ENCODE peak calls at places on chromosomes 3 and 15, in ten cellular contexts. One of them, this sample, is unnamed.

GRCh38 chr3:64848822-64849221 is 161.0 kb upstream of the ADAMTS9 start:
- DNase-seq in tibial nerve: no peak
- DNase-seq in heart left ventricle: no peak
- DNase-seq in breast epithelium: no peak
- DNase-seq in GM13976: no peak
- DNase-seq in A549: no peak
- DNase-seq in heart right ventricle: no peak
- DNase-seq in foreskin fibroblast: no peak
- DNase-seq in neural progenitor cell: no peak
- DNase-seq in GM12865: no peak
- DNase-seq in this sample: no peak

GRCh38 chr3:78644847-78645246 is 1123.0 kb downstream of the ROBO1 start:
- DNase-seq in tibial nerve: no peak
- DNase-seq in heart left ventricle: no peak
- DNase-seq in breast epithelium: no peak
- DNase-seq in GM13976: no peak
- DNase-seq in A549: no peak
- DNase-seq in heart right ventricle: no peak
- DNase-seq in foreskin fibroblast: no peak
- DNase-seq in neural progenitor cell: no peak
- DNase-seq in GM12865: no peak
- DNase-seq in this sample: no peak

GRCh38 chr15:65400760-65401606 is 21.8 kb downstream of the IGDCC4 start:
- DNase-seq in tibial nerve: no peak
- DNase-seq in heart left ventricle: peak; percentile 65
- DNase-seq in breast epithelium: no peak
- DNase-seq in GM13976: peak; percentile 89
- DNase-seq in A549: peak; percentile 80
- DNase-seq in heart right ventricle: peak; percentile 41
- DNase-seq in foreskin fibroblast: peak; percentile 82
- DNase-seq in neural progenitor cell: peak; percentile 92
- DNase-seq in GM12865: peak; percentile 63
- DNase-seq in this sample: peak; percentile 98

GRCh38 chr3:236881-237280 is 40.3 kb downstream of the CHL1 start:
- DNase-seq in tibial nerve: no peak
- DNase-seq in heart left ventricle: no peak
- DNase-seq in breast epithelium: no peak
- DNase-seq in GM13976: no peak
- DNase-seq in A549: no peak
- DNase-seq in heart right ventricle: no peak
- DNase-seq in foreskin fibroblast: no peak
- DNase-seq in neural progenitor cell: no peak
- DNase-seq in GM12865: no peak
- DNase-seq in this sample: no peak

GRCh38 chr15:33737687-33738606 is 230.3 kb upstream of the CHRM5 start:
- DNase-seq in tibial nerve: no peak
- DNase-seq in heart left ventricle: no peak
- DNase-seq in breast epithelium: no peak
- DNase-seq in GM13976: peak; percentile 36
- DNase-seq in A549: peak; percentile 29
- DNase-seq in heart right ventricle: peak; percentile 14
- DNase-seq in foreskin fibroblast: peak; percentile 59
- DNase-seq in neural progenitor cell: peak; percentile 74
- DNase-seq in GM12865: peak; percentile 26
- DNase-seq in this sample: peak; percentile 34

GRCh38 chr3:153911111-153911510 is 210.1 kb upstream of the ARHGEF26 start:
- DNase-seq in tibial nerve: no peak
- DNase-seq in heart left ventricle: no peak
- DNase-seq in breast epithelium: no peak
- DNase-seq in GM13976: no peak
- DNase-seq in A549: no peak
- DNase-seq in heart right ventricle: no peak
- DNase-seq in foreskin fibroblast: no peak
- DNase-seq in neural progenitor cell: no peak
- DNase-seq in GM12865: no peak
- DNase-seq in this sample: no peak

GRCh38 chr15:98321916-98322315 is 326.4 kb upstream of the IGF1R start:
- DNase-seq in tibial nerve: no peak
- DNase-seq in heart left ventricle: no peak
- DNase-seq in breast epithelium: no peak
- DNase-seq in GM13976: no peak
- DNase-seq in A549: no peak
- DNase-seq in heart right ventricle: no peak
- DNase-seq in foreskin fibroblast: no peak
- DNase-seq in neural progenitor cell: no peak
- DNase-seq in GM12865: no peak
- DNase-seq in this sample: no peak

GRCh38 chr3:16441306-16441898 is 72.1 kb downstream of the RFTN1 start:
- DNase-seq in tibial nerve: no peak
- DNase-seq in heart left ventricle: no peak
- DNase-seq in breast epithelium: no peak
- DNase-seq in GM13976: no peak
- DNase-seq in A549: no peak
- DNase-seq in heart right ventricle: no peak
- DNase-seq in foreskin fibroblast: no peak
- DNase-seq in neural progenitor cell: no peak
- DNase-seq in GM12865: no peak
- DNase-seq in this sample: no peak

GRCh38 chr3:187131981-187132380 is 7.3 kb downstream of the RPL39L start:
- DNase-seq in tibial nerve: no peak
- DNase-seq in heart left ventricle: no peak
- DNase-seq in breast epithelium: no peak
- DNase-seq in GM13976: no peak
- DNase-seq in A549: no peak
- DNase-seq in heart right ventricle: no peak
- DNase-seq in foreskin fibroblast: peak; percentile 15
- DNase-seq in neural progenitor cell: no peak
- DNase-seq in GM12865: no peak
- DNase-seq in this sample: no peak

GRCh38 chr3:106048946-106049481 is 180.2 kb upstream of the CBLB start:
- DNase-seq in tibial nerve: no peak
- DNase-seq in heart left ventricle: no peak
- DNase-seq in breast epithelium: no peak
- DNase-seq in GM13976: no peak
- DNase-seq in A549: no peak
- DNase-seq in heart right ventricle: no peak
- DNase-seq in foreskin fibroblast: peak; percentile 15
- DNase-seq in neural progenitor cell: no peak
- DNase-seq in GM12865: no peak
- DNase-seq in this sample: no peak

DNA sequence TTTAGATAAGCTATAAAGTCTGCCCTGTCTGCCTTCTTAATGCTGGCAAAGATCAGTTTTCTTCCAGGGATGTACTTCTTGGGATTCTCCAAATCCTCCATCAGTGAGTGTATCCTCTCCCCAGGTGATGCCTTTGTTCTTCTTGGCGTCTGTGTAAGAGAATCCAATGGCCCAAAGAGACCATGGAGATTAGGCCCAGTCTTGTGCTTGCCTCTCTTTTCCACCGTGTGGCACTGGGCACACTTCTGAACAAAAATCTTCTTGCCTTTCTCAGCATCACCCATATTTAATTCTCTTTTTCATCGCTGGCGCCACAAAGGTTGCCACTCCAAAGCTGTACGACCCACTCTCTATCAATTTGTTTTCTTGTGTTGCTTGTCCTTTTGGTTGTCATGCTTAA is 32.2 kb upstream of the TAMM41 start:
- DNase-seq in tibial nerve: no peak
- DNase-seq in heart left ventricle: no peak
- DNase-seq in breast epithelium: no peak
- DNase-seq in GM13976: no peak
- DNase-seq in A549: peak; percentile 3
- DNase-seq in heart right ventricle: no peak
- DNase-seq in foreskin fibroblast: no peak
- DNase-seq in neural progenitor cell: peak; percentile 53
- DNase-seq in GM12865: no peak
- DNase-seq in this sample: no peak
- TF ChIP-seq CTCF in tibial nerve: no peak
- TF ChIP-seq CTCF in heart left ventricle: no peak
- TF ChIP-seq CTCF in breast epithelium: no peak
- TF ChIP-seq CTCF in GM13976: no peak
- TF ChIP-seq CTCF in A549: no peak
- TF ChIP-seq CTCF in heart right ventricle: no peak
- TF ChIP-seq CTCF in foreskin fibroblast: no peak
- TF ChIP-seq CTCF in neural progenitor cell: no peak
- TF ChIP-seq CTCF in GM12865: no peak
- TF ChIP-seq CTCF in this sample: no peak

DNA sequence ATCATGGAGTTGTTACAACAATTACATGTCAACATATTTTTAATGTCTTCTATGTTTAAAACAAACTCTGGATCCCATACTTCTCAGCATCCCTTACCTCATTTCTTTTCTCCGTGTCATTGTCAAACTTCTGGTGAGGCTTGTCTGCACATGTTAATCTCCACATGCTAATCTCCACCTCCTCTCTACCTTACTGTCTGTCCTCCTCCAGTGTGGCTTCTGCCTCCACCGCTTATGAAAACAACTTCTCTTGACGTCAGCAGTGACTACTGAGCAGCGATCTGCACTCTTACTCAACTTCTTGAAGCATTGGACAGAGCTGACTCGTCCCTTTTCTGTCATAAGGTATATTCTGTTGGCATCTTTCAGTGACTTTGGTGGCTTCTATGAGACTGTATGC is 338.2 kb upstream of the THRB start:
- DNase-seq in tibial nerve: no peak
- DNase-seq in heart left ventricle: no peak
- DNase-seq in breast epithelium: no peak
- DNase-seq in GM13976: no peak
- DNase-seq in A549: peak; percentile 20
- DNase-seq in heart right ventricle: no peak
- DNase-seq in foreskin fibroblast: no peak
- DNase-seq in neural progenitor cell: no peak
- DNase-seq in GM12865: no peak
- DNase-seq in this sample: no peak
- TF ChIP-seq CTCF in tibial nerve: no peak
- TF ChIP-seq CTCF in heart left ventricle: no peak
- TF ChIP-seq CTCF in breast epithelium: no peak
- TF ChIP-seq CTCF in GM13976: no peak
- TF ChIP-seq CTCF in A549: no peak
- TF ChIP-seq CTCF in heart right ventricle: no peak
- TF ChIP-seq CTCF in foreskin fibroblast: no peak
- TF ChIP-seq CTCF in neural progenitor cell: no peak
- TF ChIP-seq CTCF in GM12865: no peak
- TF ChIP-seq CTCF in this sample: no peak

GRCh38 chr15:88620995-88621772 is at the start of gene AEN:
- DNase-seq in tibial nerve: peak; percentile 91
- DNase-seq in heart left ventricle: peak; percentile 97
- DNase-seq in breast epithelium: peak; percentile 95
- DNase-seq in GM13976: peak; percentile 97
- DNase-seq in A549: peak; percentile 97
- DNase-seq in heart right ventricle: peak; percentile 96
- DNase-seq in foreskin fibroblast: peak; percentile 99
- DNase-seq in neural progenitor cell: peak; percentile 97
- DNase-seq in GM12865: peak; percentile 98
- DNase-seq in this sample: peak; percentile 80
- TF ChIP-seq CTCF in tibial nerve: no peak
- TF ChIP-seq CTCF in heart left ventricle: no peak
- TF ChIP-seq CTCF in breast epithelium: no peak
- TF ChIP-seq CTCF in GM13976: no peak
- TF ChIP-seq CTCF in A549: no peak
- TF ChIP-seq CTCF in heart right ventricle: peak; percentile 18
- TF ChIP-seq CTCF in foreskin fibroblast: no peak
- TF ChIP-seq CTCF in neural progenitor cell: no peak
- TF ChIP-seq CTCF in GM12865: no peak
- TF ChIP-seq CTCF in this sample: no peak

GRCh38 chr3:107241217-107241616 is 136.0 kb upstream of the CCDC54 start:
- DNase-seq in tibial nerve: no peak
- DNase-seq in heart left ventricle: peak; percentile 52
- DNase-seq in breast epithelium: peak; percentile 61
- DNase-seq in GM13976: peak; percentile 20
- DNase-seq in A549: peak; percentile 42
- DNase-seq in heart right ventricle: peak; percentile 47
- DNase-seq in foreskin fibroblast: peak; percentile 36
- DNase-seq in neural progenitor cell: peak; percentile 45
- DNase-seq in GM12865: peak; percentile 29
- DNase-seq in this sample: no peak
- TF ChIP-seq CTCF in tibial nerve: no peak
- TF ChIP-seq CTCF in heart left ventricle: no peak
- TF ChIP-seq CTCF in breast epithelium: no peak
- TF ChIP-seq CTCF in GM13976: no peak
- TF ChIP-seq CTCF in A549: no peak
- TF ChIP-seq CTCF in heart right ventricle: no peak
- TF ChIP-seq CTCF in foreskin fibroblast: no peak
- TF ChIP-seq CTCF in neural progenitor cell: no peak
- TF ChIP-seq CTCF in GM12865: no peak
- TF ChIP-seq CTCF in this sample: no peak

GRCh38 chr3:57646723-57647122 is 46.2 kb downstream of the DENND6A start:
- DNase-seq in tibial nerve: no peak
- DNase-seq in heart left ventricle: peak; percentile 35
- DNase-seq in breast epithelium: no peak
- DNase-seq in GM13976: no peak
- DNase-seq in A549: peak; percentile 24
- DNase-seq in heart right ventricle: peak; percentile 15
- DNase-seq in foreskin fibroblast: peak; percentile 81
- DNase-seq in neural progenitor cell: no peak
- DNase-seq in GM12865: no peak
- DNase-seq in this sample: no peak
- TF ChIP-seq CTCF in tibial nerve: peak; percentile 16
- TF ChIP-seq CTCF in heart left ventricle: no peak
- TF ChIP-seq CTCF in breast epithelium: no peak
- TF ChIP-seq CTCF in GM13976: no peak
- TF ChIP-seq CTCF in A549: peak; percentile 24
- TF ChIP-seq CTCF in heart right ventricle: peak; percentile 55
- TF ChIP-seq CTCF in foreskin fibroblast: peak; percentile 8
- TF ChIP-seq CTCF in neural progenitor cell: no peak
- TF ChIP-seq CTCF in GM12865: no peak
- TF ChIP-seq CTCF in this sample: no peak